ENCODE peak calls at places on chromosomes 13 and 19, in four cellular contexts. One of them, this sample, is unnamed.

GRCh38 chr19:7869910-7870511 is 4.2 kb downstream of the PRR36 start:
- DNase-seq in IMR-90: peak; percentile 8
- DNase-seq in K562: peak; percentile 87
- DNase-seq in endothelial cell of umbilical vein: peak; percentile 33
- DNase-seq in this sample: no peak

GRCh38 chr19:45901432-45901903 is 945 bp downstream of the MYPOP start:
- DNase-seq in IMR-90: peak; percentile 42
- DNase-seq in endothelial cell of umbilical vein: peak; percentile 30
- DNase-seq in K562: no peak
- DNase-seq in this sample: no peak

GRCh38 chr13:104577029-104577820 is 1511.0 kb upstream of the SLC10A2 start:
- DNase-seq in K562: no peak
- DNase-seq in IMR-90: peak; percentile 16
- DNase-seq in endothelial cell of umbilical vein: no peak
- DNase-seq in this sample: no peak

GRCh38 chr13:103716689-103717088 is 650.5 kb upstream of the SLC10A2 start:
- DNase-seq in IMR-90: no peak
- DNase-seq in endothelial cell of umbilical vein: no peak
- DNase-seq in K562: no peak
- DNase-seq in this sample: no peak

GRCh38 chr13:49436890-49437289 is 7.0 kb downstream of the CAB39L start:
- DNase-seq in K562: no peak
- DNase-seq in IMR-90: peak; percentile 73
- DNase-seq in endothelial cell of umbilical vein: no peak
- DNase-seq in this sample: no peak

GRCh38 chr13:85500716-85501256 is 298.4 kb downstream of the SLITRK6 start:
- DNase-seq in IMR-90: no peak
- DNase-seq in K562: no peak
- DNase-seq in endothelial cell of umbilical vein: no peak
- DNase-seq in this sample: peak; percentile 58

GRCh38 chr19:57803594-57804325 is 11.0 kb downstream of the ZNF552 start:
- DNase-seq in IMR-90: peak; percentile 79
- DNase-seq in K562: no peak
- DNase-seq in endothelial cell of umbilical vein: peak; percentile 71
- DNase-seq in this sample: no peak

GRCh38 chr19:47421844-47422395 is 2.6 kb upstream of the MEIS3 start:
- DNase-seq in endothelial cell of umbilical vein: no peak
- DNase-seq in IMR-90: no peak
- DNase-seq in K562: no peak
- DNase-seq in this sample: no peak

GRCh38 chr13:25847145-25847544 is 204.7 kb downstream of the SHISA2 start:
- DNase-seq in IMR-90: no peak
- DNase-seq in endothelial cell of umbilical vein: no peak
- DNase-seq in K562: no peak
- DNase-seq in this sample: no peak

GRCh38 chr19:9940778-9941177 is 4.5 kb upstream of the OLFM2 start:
- DNase-seq in IMR-90: peak; percentile 53
- DNase-seq in endothelial cell of umbilical vein: no peak
- DNase-seq in K562: no peak
- DNase-seq in this sample: no peak

GRCh38 chr19:389246-389934 is 19.6 kb downstream of the C2CD4C start:
- DNase-seq in endothelial cell of umbilical vein: no peak
- DNase-seq in IMR-90: no peak
- DNase-seq in K562: no peak
- DNase-seq in this sample: no peak

GRCh38 chr13:107847406-107847805 is 367.9 kb downstream of the LIG4 start:
- DNase-seq in endothelial cell of umbilical vein: no peak
- DNase-seq in IMR-90: peak; percentile 53
- DNase-seq in K562: no peak
- DNase-seq in this sample: no peak

GRCh38 chr13:85434927-85435326 is 364.3 kb downstream of the SLITRK6 start:
- DNase-seq in endothelial cell of umbilical vein: no peak
- DNase-seq in IMR-90: no peak
- DNase-seq in K562: no peak
- DNase-seq in this sample: no peak

GRCh38 chr13:28100149-28101121 is at the start of gene FLT3:
- DNase-seq in IMR-90: peak; percentile 38
- DNase-seq in K562: no peak
- DNase-seq in endothelial cell of umbilical vein: peak; percentile 10
- DNase-seq in this sample: no peak

GRCh38 chr19:39607561-39607960 is 5.2 kb downstream of the LGALS13 start:
- DNase-seq in IMR-90: no peak
- DNase-seq in K562: no peak
- DNase-seq in endothelial cell of umbilical vein: no peak
- DNase-seq in this sample: no peak

GRCh38 chr19:32809254-32809653 is 60.3 kb downstream of the SLC7A9 start:
- DNase-seq in K562: no peak
- DNase-seq in endothelial cell of umbilical vein: no peak
- DNase-seq in IMR-90: no peak
- DNase-seq in this sample: no peak

GRCh38 chr19:57410748-57411671 is at the start of gene ZNF17:
- DNase-seq in endothelial cell of umbilical vein: peak; percentile 95
- DNase-seq in K562: peak; percentile 93
- DNase-seq in IMR-90: peak; percentile 94
- DNase-seq in this sample: peak; percentile 41

GRCh38 chr13:75264611-75265010 is 217.4 kb downstream of the TBC1D4 start:
- DNase-seq in K562: no peak
- DNase-seq in IMR-90: no peak
- DNase-seq in endothelial cell of umbilical vein: no peak
- DNase-seq in this sample: no peak

GRCh38 chr13:99087130-99087953 is 109.5 kb upstream of the DOCK9 start:
- DNase-seq in K562: peak; percentile 96
- DNase-seq in endothelial cell of umbilical vein: peak; percentile 88
- DNase-seq in IMR-90: peak; percentile 59
- DNase-seq in this sample: peak; percentile 23

GRCh38 chr13:100946588-100946987 is 272.0 kb upstream of the TMTC4 start:
- DNase-seq in endothelial cell of umbilical vein: no peak
- DNase-seq in K562: no peak
- DNase-seq in IMR-90: no peak
- DNase-seq in this sample: no peak

GRCh38 chr19:15129856-15130580 is 22.8 kb downstream of the SYDE1 start:
- DNase-seq in K562: no peak
- DNase-seq in endothelial cell of umbilical vein: no peak
- DNase-seq in IMR-90: no peak
- DNase-seq in this sample: peak; percentile 33

GRCh38 chr13:49308104-49308875 is 60.6 kb downstream of the CDADC1 start:
- DNase-seq in K562: no peak
- DNase-seq in endothelial cell of umbilical vein: peak; percentile 13
- DNase-seq in IMR-90: peak; percentile 66
- DNase-seq in this sample: no peak

GRCh38 chr19:3336680-3337523 is 29.5 kb upstream of the NFIC start:
- DNase-seq in endothelial cell of umbilical vein: peak; percentile 33
- DNase-seq in IMR-90: peak; percentile 48
- DNase-seq in K562: no peak
- DNase-seq in this sample: no peak

GRCh38 chr19:55962186-55962585 is 14.6 kb downstream of the NLRP8 start:
- DNase-seq in IMR-90: no peak
- DNase-seq in endothelial cell of umbilical vein: no peak
- DNase-seq in K562: no peak
- DNase-seq in this sample: no peak

GRCh38 chr13:107361666-107362065 is 793.7 kb upstream of the ARGLU1 start:
- DNase-seq in IMR-90: peak; percentile 82
- DNase-seq in K562: no peak
- DNase-seq in endothelial cell of umbilical vein: no peak
- DNase-seq in this sample: no peak

GRCh38 chr13:52707375-52707774 is 32.2 kb downstream of the CNMD start:
- DNase-seq in endothelial cell of umbilical vein: no peak
- DNase-seq in K562: no peak
- DNase-seq in IMR-90: no peak
- DNase-seq in this sample: no peak

GRCh38 chr19:41187884-41188279 is 5.1 kb upstream of the CYP2S1 start:
- DNase-seq in K562: no peak
- DNase-seq in endothelial cell of umbilical vein: no peak
- DNase-seq in IMR-90: no peak
- DNase-seq in this sample: no peak

GRCh38 chr19:7860166-7860901 is 13.9 kb downstream of the PRR36 start:
- DNase-seq in IMR-90: no peak
- DNase-seq in K562: no peak
- DNase-seq in endothelial cell of umbilical vein: no peak
- DNase-seq in this sample: no peak

GRCh38 chr13:44695520-44695919 is 119.4 kb upstream of the TSC22D1 start:
- DNase-seq in IMR-90: no peak
- DNase-seq in K562: no peak
- DNase-seq in endothelial cell of umbilical vein: no peak
- DNase-seq in this sample: no peak

GRCh38 chr13:99215466-99215865 is 14.8 kb downstream of the UBAC2 start:
- DNase-seq in endothelial cell of umbilical vein: peak; percentile 27
- DNase-seq in IMR-90: no peak
- DNase-seq in K562: no peak
- DNase-seq in this sample: no peak

GRCh38 chr19:57171551-57172081 is 4.3 kb upstream of the DUXA start:
- DNase-seq in endothelial cell of umbilical vein: no peak
- DNase-seq in K562: peak; percentile 30
- DNase-seq in IMR-90: peak; percentile 39
- DNase-seq in this sample: no peak

GRCh38 chr13:30869491-30869890 is 36.6 kb upstream of the MEDAG start:
- DNase-seq in K562: no peak
- DNase-seq in endothelial cell of umbilical vein: peak; percentile 8
- DNase-seq in IMR-90: peak; percentile 50
- DNase-seq in this sample: no peak

GRCh38 chr13:40285634-40286033 is 380.8 kb downstream of the FOXO1 start:
- DNase-seq in endothelial cell of umbilical vein: no peak
- DNase-seq in IMR-90: no peak
- DNase-seq in K562: no peak
- DNase-seq in this sample: no peak

GRCh38 chr19:54470991-54471782 is 1.9 kb downstream of the CDC42EP5 start:
- DNase-seq in endothelial cell of umbilical vein: peak; percentile 67
- DNase-seq in K562: peak; percentile 7
- DNase-seq in IMR-90: no peak
- DNase-seq in this sample: no peak

GRCh38 chr19:1453525-1454371 is 3.8 kb downstream of the APC2 start:
- DNase-seq in K562: no peak
- DNase-seq in IMR-90: no peak
- DNase-seq in endothelial cell of umbilical vein: no peak
- DNase-seq in this sample: no peak

GRCh38 chr13:30690282-30691188 is 44.8 kb upstream of the ALOX5AP start:
- DNase-seq in IMR-90: peak; percentile 99
- DNase-seq in endothelial cell of umbilical vein: no peak
- DNase-seq in K562: no peak
- DNase-seq in this sample: peak; percentile 32

GRCh38 chr13:22027561-22027960 is 356.7 kb downstream of the FGF9 start:
- DNase-seq in IMR-90: no peak
- DNase-seq in endothelial cell of umbilical vein: no peak
- DNase-seq in K562: no peak
- DNase-seq in this sample: no peak

GRCh38 chr13:30766957-30767603 is 31.7 kb downstream of the ALOX5AP start:
- DNase-seq in endothelial cell of umbilical vein: no peak
- DNase-seq in IMR-90: no peak
- DNase-seq in K562: no peak
- DNase-seq in this sample: no peak

GRCh38 chr19:56821209-56821608 is 19.3 kb downstream of the PEG3 start:
- DNase-seq in K562: no peak
- DNase-seq in IMR-90: no peak
- DNase-seq in endothelial cell of umbilical vein: no peak
- DNase-seq in this sample: no peak

GRCh38 chr13:38624822-38625221 is 62.1 kb upstream of the FREM2 start:
- DNase-seq in K562: no peak
- DNase-seq in endothelial cell of umbilical vein: no peak
- DNase-seq in IMR-90: no peak
- DNase-seq in this sample: no peak
- TF ChIP-seq CTCF in K562: no peak
- TF ChIP-seq CTCF in endothelial cell of umbilical vein: no peak
- TF ChIP-seq CTCF in IMR-90: no peak
- TF ChIP-seq CTCF in this sample: no peak

GRCh38 chr13:34776984-34777913 is 164.8 kb upstream of the NBEA start:
- DNase-seq in K562: no peak
- DNase-seq in endothelial cell of umbilical vein: no peak
- DNase-seq in IMR-90: no peak
- DNase-seq in this sample: no peak
- H3K4me2 ChIP-seq in K562: no peak overlapping the region
- H3K4me2 ChIP-seq in endothelial cell of umbilical vein: no peak overlapping the region
- H3K4me2 ChIP-seq in IMR-90: no peak overlapping the region
- H3K4me2 ChIP-seq in this sample: no peak overlapping the region

DNA sequence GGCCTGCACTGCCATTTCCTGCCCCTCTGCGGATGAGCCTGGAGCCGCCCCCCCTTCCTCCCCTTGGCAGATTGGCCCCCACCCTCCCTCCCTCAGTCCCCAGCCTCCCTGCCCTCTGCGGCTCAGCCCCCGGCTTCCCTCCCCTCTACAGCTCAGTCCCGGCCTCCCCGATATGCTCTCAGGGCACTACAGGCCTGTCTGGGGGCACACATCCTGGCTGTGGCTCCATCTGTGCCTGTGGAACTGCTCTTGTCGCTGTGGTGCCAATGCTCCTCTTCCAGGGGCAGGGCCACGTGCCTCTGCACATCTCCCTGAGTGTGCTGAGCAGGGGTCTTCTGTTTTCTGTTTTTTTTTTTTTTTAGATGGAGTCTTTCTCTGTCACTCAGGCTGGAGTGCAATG is 39.0 kb downstream of the ADPRHL1 start:
- DNase-seq in K562: no peak
- DNase-seq in endothelial cell of umbilical vein: no peak
- DNase-seq in IMR-90: no peak
- DNase-seq in this sample: no peak
- H3K9me1 ChIP-seq in K562: no peaks in the 10 kb centered on the region
- H3K9me1 ChIP-seq in endothelial cell of umbilical vein: no peaks in the 10 kb centered on the region
- H3K9me1 ChIP-seq in IMR-90: peaks cover 10% of the 10 kb centered on the region
- H3K9me1 ChIP-seq in this sample: no peaks in the 10 kb centered on the region

GRCh38 chr19:19146000-19146608 is 7.8 kb upstream of the TMEM161A start:
- DNase-seq in endothelial cell of umbilical vein: peak; percentile 59
- DNase-seq in IMR-90: peak; percentile 44
- DNase-seq in K562: peak; percentile 82
- DNase-seq in this sample: no peak
- TF ChIP-seq CTCF in endothelial cell of umbilical vein: peak; percentile 80
- TF ChIP-seq CTCF in IMR-90: peak; percentile 94
- TF ChIP-seq CTCF in K562: peak; percentile 97
- TF ChIP-seq CTCF in this sample: peak; percentile 78

DNA sequence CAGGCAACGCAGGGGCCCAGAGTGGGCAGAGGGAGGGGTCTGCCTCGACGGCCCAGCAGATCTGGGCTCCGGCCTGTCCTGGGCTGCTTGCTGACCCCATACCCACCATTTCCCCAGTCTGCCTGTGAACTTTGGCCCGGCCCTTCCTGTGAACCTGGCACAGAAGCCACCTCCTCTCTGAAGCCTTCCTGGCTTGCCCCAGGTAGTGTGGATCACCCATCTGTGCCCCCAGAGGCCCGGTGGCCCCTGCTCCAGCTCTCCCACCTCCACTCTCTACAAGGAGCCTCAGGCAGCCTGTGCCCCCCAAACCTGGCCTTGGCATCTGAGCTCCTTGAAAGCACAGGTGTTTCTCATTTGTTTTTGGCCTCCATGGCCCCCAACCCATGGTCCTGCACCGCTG is 15.7 kb downstream of the PLEKHF1 start:
- DNase-seq in IMR-90: no peak
- DNase-seq in endothelial cell of umbilical vein: no peak
- DNase-seq in K562: no peak
- DNase-seq in this sample: no peak
- H3K4me2 ChIP-seq in IMR-90: no peak overlapping the region
- H3K4me2 ChIP-seq in endothelial cell of umbilical vein: no peak overlapping the region
- H3K4me2 ChIP-seq in K562: no peak overlapping the region
- H3K4me2 ChIP-seq in this sample: no peak overlapping the region